ENCODE peak calls at places on chromosomes 3 and 15, in five cellular contexts. R is breast epithelium, U is AG09309, G is lower leg skin, H is HFF-Myc. I is an unnamed sample.

GRCh38 chr15:68694111-68694510 is 115.3 kb downstream of the CORO2B start:
- DNase-seq in U (no peak), G (no peak), H (no peak), R (no peak), I (no peak)

GRCh38 chr3:13548696-13549512 is at the start of gene FBLN2:
- DNase-seq in H (no peak), R (no peak), G (no peak), U (no peak), I (no peak)

GRCh38 chr3:23701711-23702110 is 104.0 kb upstream of the UBE2E1 start:
- DNase-seq in G (no peak), R (no peak), H (no peak), U (no peak), I (no peak)

GRCh38 chr3:136929984-136930671 is 27.7 kb upstream of the IL20RB start:
- DNase-seq in G (peak), U (no peak), R (no peak), H (no peak), I (peak)

GRCh38 chr15:59532770-59533379 is 78.7 kb upstream of the GCNT3 start:
- DNase-seq in R (no peak), G (no peak), H (no peak), U (no peak), I (no peak)

GRCh38 chr3:43773273-43774104 is 82.8 kb downstream of the ABHD5 start:
- DNase-seq in U (no peak), G (peak), H (no peak), R (no peak), I (peak)

GRCh38 chr3:52244061-52244628 is 1.4 kb upstream of the PPM1M start:
- DNase-seq in G (peak), U (no peak), H (no peak), R (no peak), I (peak)

GRCh38 chr15:68433551-68433950 is 1.6 kb upstream of the ITGA11 start:
- DNase-seq in H (no peak), R (no peak), U (no peak), G (peak), I (no peak)

GRCh38 chr15:90060797-90061196 is 41.5 kb downstream of the IDH2 start:
- DNase-seq in G (no peak), H (no peak), U (no peak), R (no peak), I (no peak)

DNA sequence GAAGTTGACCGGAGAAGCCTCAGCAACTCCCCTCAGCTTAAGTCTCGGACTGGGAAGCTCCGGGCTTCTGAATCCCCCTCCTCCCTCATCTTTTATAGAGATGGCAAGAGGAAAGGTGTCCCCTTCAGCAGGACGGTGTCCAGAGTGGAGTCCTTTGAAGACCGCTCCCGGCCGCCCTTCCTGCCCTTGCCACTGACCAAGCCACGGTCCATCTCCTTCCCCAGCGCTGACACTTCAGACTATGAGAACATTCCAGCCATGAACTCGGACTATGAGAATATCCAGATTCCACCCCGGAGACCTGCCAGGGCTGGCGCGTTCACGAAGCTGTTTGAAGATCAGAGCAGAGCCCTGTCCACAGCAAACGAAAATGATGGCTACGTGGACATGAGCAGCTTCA is 2.4 kb downstream of the FGD5 start:
- DNase-seq in U (no peak), R (no peak), G (no peak), H (no peak), I (no peak)
- TF ChIP-seq CTCF in U (no peak), R (no peak), G (no peak), H (no peak), I (no peak)

DNA sequence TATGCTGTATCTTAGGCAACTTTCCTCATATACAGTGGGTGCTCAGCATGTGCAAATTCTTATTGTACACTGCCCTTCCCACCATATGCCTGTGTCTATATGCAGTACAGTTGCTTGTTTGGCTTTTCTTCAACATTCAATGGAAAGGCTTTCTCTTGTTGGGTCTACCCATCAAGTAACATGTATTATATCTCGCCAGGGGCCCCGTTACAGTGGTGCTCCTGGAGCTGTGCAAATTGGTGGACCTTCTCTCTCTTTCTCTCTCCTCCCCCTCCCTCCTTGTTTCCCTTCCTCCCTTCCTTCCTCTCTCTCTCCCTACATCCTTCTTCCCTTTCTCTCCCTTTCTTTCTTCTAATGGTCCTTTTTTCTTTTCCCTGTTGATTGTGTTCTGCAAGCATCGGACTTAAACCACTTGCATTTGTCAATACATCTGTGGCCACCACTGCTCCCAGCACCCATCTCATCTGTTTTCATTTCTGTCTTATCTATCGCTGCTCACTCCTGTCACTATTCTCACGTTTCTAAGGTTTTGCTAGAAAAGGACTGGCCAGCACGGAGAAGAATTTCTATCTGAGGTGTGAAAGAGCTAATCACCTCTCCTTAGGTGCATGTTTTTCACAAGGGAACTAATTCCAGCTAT is 35.3 kb downstream of the TGFBR2 start:
- DNase-seq in U (no peak), H (no peak), R (no peak), G (no peak), I (no peak)
- H3K4me3 ChIP-seq in U (no peak), H (no peak), R (no peak), G (no peak), I (no peak)

DNA sequence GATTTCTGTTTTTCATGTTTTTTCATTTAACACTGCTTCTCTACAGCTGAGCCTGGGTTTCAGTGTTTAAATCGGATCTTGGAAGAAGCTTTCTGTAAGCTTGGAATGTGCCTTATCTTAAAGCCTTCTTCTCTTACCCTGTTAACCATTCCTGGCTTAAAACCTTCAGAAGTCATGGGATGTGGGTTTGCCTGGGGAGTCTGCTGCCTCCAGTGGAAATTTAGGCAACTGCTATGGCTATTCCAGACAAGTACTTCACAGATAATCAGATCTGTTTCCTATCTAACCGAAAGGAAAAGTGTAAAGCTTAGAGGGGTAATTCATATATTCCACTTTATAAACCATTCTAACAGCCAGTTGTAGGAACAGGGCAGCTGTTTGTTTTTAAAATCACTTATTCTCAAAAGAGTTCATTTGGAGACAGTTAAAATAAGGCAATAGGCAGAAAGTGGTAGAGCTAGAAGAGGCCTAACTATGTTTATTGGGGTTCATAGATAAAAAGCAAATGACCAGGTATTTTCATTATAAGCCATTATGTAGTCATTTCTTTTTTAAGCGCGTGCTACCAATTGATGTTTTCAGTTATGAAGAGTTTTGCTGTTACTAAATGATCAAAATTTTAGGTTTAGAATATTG is 219.9 kb downstream of the TCF12 start:
- DNase-seq in U (no peak), G (no peak), H (peak), R (no peak), I (no peak)
- TF ChIP-seq CTCF in U (peak), G (no peak), H (peak), R (peak), I (peak)

GRCh38 chr15:45112143-45112591 is 1.8 kb downstream of the DUOX2 start:
- DNase-seq in R (no peak), H (no peak), G (no peak), U (no peak), I (no peak)
- H3K4me3 ChIP-seq in R (peak), H (no peak), G (no peak), U (no peak), I (no peak)

GRCh38 chr3:58577269-58577821 is at the start of gene FAM107A:
- DNase-seq in R (no peak), U (peak), G (no peak), H (peak), I (peak)
- TF ChIP-seq CTCF in R (no peak), U (peak), G (no peak), H (peak), I (peak)

DNA sequence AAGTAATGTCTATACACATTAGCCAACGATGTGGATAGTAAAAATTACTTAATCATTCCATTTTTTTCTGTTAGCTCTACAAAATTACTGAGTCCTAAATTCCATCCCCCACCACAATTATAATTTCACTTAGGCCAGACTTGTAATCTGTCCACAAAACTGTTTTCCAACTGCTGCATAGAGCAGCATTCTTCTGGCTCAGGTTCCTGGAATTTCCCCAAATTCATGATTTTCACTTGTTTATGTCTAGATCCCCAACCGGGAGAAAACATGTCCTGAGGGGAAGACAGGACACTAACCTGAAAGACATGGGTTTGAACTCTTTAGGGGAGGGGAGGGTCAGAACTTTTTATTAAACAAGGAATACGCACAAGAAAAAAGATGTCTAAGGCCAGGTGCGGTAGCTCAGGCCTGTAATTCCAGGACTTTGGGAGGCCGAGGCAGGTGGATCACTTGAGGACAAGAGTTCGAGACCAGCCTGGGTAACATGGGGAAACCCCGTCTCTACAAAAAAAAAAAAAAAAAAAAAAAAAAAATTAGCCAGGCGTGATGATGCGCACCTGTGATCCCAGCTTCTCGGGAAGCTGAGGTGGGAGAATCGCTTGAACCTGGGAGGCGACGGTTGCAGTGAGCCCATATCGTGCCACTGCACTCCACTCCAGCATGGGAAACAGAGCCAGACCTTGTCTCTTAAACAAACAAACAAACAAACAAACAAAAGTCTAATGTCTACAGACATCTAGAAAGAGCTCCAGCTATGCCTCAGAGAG is 1.5 kb downstream of the ETFA start:
- DNase-seq in R (no peak), H (no peak), U (no peak), G (no peak), I (no peak)
- H3K4me3 ChIP-seq in R (peak), H (peak), U (peak), G (no peak), I (peak)

I was measured in tibial artery.